ENCODE peak calls at places on chromosomes 13 and 19, in six cellular contexts. J, H, L, E, R and K are unnamed samples.

GRCh38 chr13:23986619-23987018 is 89.3 kb upstream of the C1QTNF9B start:
- DNase-seq in J (no peak), E (no peak), R (no peak), H (no peak), L (no peak), K (no peak)

GRCh38 chr13:109249780-109250528 is 536.4 kb downstream of the IRS2 start:
- DNase-seq in R (no peak), E (no peak), L (no peak), J (no peak), H (no peak), K (no peak)

GRCh38 chr19:13959962-13960862 is 7.9 kb downstream of the DCAF15 start:
- DNase-seq in E (peak; percentile 66), L (no peak), R (no peak), J (peak; percentile 84), H (peak; percentile 73), K (no peak)

GRCh38 chr13:62933809-62934208 is 1518.2 kb upstream of the PCDH20 start:
- DNase-seq in L (no peak), E (no peak), H (no peak), J (no peak), R (no peak), K (no peak)

GRCh38 chr13:89746554-89746953 is 1600.9 kb upstream of the MIR17HG start:
- DNase-seq in J (no peak), E (no peak), L (no peak), R (no peak), H (no peak), K (no peak)

GRCh38 chr13:41577437-41577836 is 120.1 kb downstream of the RGCC start:
- DNase-seq in H (no peak), E (no peak), J (no peak), R (no peak), L (no peak), K (peak; percentile 8)

GRCh38 chr19:10836478-10837325 is 690 bp upstream of the TMED1 start:
- DNase-seq in E (peak; percentile 87), H (no peak), L (no peak), J (no peak), R (no peak), K (peak; percentile 91)

GRCh38 chr13:32940601-32941000 is 75.6 kb upstream of the KL start:
- DNase-seq in J (peak; percentile 60), E (no peak), R (no peak), H (no peak), L (no peak), K (no peak)

GRCh38 chr13:114096811-114097503 is 35.5 kb downstream of the RASA3 start:
- DNase-seq in E (no peak), H (no peak), R (no peak), L (no peak), J (peak; percentile 59), K (peak; percentile 76)

GRCh38 chr13:30103161-30103858 is 204.0 kb downstream of the KATNAL1 start:
- DNase-seq in R (no peak), E (no peak), H (no peak), L (no peak), J (no peak), K (peak; percentile 56)

GRCh38 chr19:37079238-37079637 is 1.0 kb downstream of the ZNF420 start:
- DNase-seq in R (no peak), E (no peak), J (no peak), H (no peak), L (no peak), K (peak; percentile 4)

GRCh38 chr13:41916173-41916954 is 44.5 kb downstream of the VWA8 start:
- DNase-seq in R (peak; percentile 89), H (no peak), E (peak; percentile 18), J (no peak), L (no peak), K (peak; percentile 7)

GRCh38 chr13:32029684-32030083 is 1.9 kb upstream of the FRY start:
- DNase-seq in L (no peak), R (no peak), H (no peak), J (no peak), E (no peak), K (no peak)

GRCh38 chr19:14318873-14319272 is 62.4 kb upstream of the ADGRE5 start:
- DNase-seq in L (no peak), J (peak; percentile 64), H (peak; percentile 80), R (no peak), E (peak; percentile 77), K (no peak)

GRCh38 chr19:18879579-18880373 is 16.2 kb downstream of the CERS1 start:
- DNase-seq in H (peak; percentile 84), E (peak; percentile 96), L (no peak), J (peak; percentile 88), R (no peak), K (no peak)

GRCh38 chr19:52748336-52748950 is 13.6 kb upstream of the ZNF611 start:
- DNase-seq in E (no peak), H (no peak), R (peak; percentile 4), L (peak; percentile 35), J (peak; percentile 35), K (no peak)

GRCh38 chr13:73365240-73365639 is 306.4 kb downstream of the KLF5 start:
- DNase-seq in R (no peak), E (no peak), H (no peak), J (no peak), L (no peak), K (no peak)

GRCh38 chr13:98184796-98185195 is 7.7 kb upstream of the RNF113B start:
- DNase-seq in E (no peak), H (no peak), J (no peak), R (no peak), L (no peak), K (no peak)

GRCh38 chr13:73677041-73677589 is 457.1 kb downstream of the KLF12 start:
- DNase-seq in E (no peak), R (no peak), L (no peak), J (no peak), H (no peak), K (no peak)

GRCh38 chr19:11496391-11497163 is 9.1 kb downstream of the ZNF653 start:
- DNase-seq in R (no peak), L (peak; percentile 62), E (peak; percentile 88), H (peak; percentile 96), J (peak; percentile 88), K (peak; percentile 72)

GRCh38 chr19:41753936-41754529 is 1.3 kb upstream of the CEACAM6 start:
- DNase-seq in E (peak; percentile 24), H (peak; percentile 79), L (peak; percentile 14), J (peak; percentile 49), R (no peak), K (peak; percentile 80)

GRCh38 chr19:40799558-40800338 is 757 bp downstream of the EGLN2 start:
- DNase-seq in H (peak; percentile 73), L (no peak), E (peak; percentile 64), J (peak; percentile 69), R (no peak), K (no peak)

GRCh38 chr19:48249502-48250014 is 6.2 kb downstream of the CARD8 start:
- DNase-seq in H (no peak), E (no peak), J (no peak), R (peak; percentile 78), L (no peak), K (peak; percentile 92)

GRCh38 chr13:64924401-64924800 is 2305.7 kb downstream of the PCDH9 start:
- DNase-seq in H (no peak), L (no peak), E (no peak), J (no peak), R (no peak), K (no peak)

GRCh38 chr19:31408460-31409124 is 59.4 kb upstream of the TSHZ3 start:
- DNase-seq in R (no peak), J (no peak), H (no peak), L (no peak), E (no peak), K (peak; percentile 71)

GRCh38 chr13:76048675-76049396 is 412.7 kb downstream of the LMO7 start:
- DNase-seq in E (no peak), R (no peak), H (no peak), L (no peak), J (no peak), K (no peak)

GRCh38 chr13:76049397-76049746 is 413.2 kb downstream of the LMO7 start:
- DNase-seq in H (no peak), E (no peak), L (no peak), R (no peak), J (no peak), K (no peak)

GRCh38 chr13:76048126-76048525 is 412.0 kb downstream of the LMO7 start:
- DNase-seq in H (no peak), R (no peak), J (no peak), L (no peak), E (no peak), K (no peak)

GRCh38 chr13:76038920-76039716 is 403.0 kb downstream of the LMO7 start:
- DNase-seq in H (no peak), J (no peak), R (no peak), L (no peak), E (no peak), K (no peak)

GRCh38 chr13:76043882-76044281 is 407.8 kb downstream of the LMO7 start:
- DNase-seq in E (no peak), R (no peak), J (no peak), H (no peak), L (no peak), K (no peak)
- TF ChIP-seq GABPA in E (no peak), R (no peak), J (no peak), H (no peak), L (no peak), K (no peak)

GRCh38 chr19:56837004-56837403 is 3.5 kb downstream of the PEG3 start:
- DNase-seq in J (peak; percentile 10), E (no peak), R (no peak), H (no peak), L (peak; percentile 37), K (peak; percentile 6)
- H3K27ac ChIP-seq in J (no peak overlapping the region), E (no peak overlapping the region), R (no peak overlapping the region), H (no peak overlapping the region), L (peak overlapping the region; percentile 47), K (peak overlapping the region; percentile 83)

DNA sequence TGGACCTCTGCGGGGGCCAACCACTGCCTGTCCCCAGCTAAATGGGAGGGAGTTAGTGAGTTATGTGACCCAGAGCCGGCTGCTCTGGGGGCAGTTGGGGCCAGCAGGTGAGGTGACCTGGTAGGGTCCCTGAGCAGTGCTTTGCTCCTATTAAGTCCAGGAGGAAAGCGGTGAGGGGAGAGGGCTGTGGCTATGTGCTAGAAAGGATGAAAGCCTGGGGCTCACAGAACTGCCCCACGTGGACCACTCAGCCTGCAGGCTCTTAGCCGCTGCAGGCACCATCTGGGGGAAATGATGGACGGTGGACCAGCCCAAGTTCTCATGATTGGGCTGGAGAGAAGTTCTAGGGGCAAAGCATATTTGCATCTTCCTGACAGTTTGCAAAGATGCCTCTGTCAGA is 67.6 kb upstream of the ZNF536 start:
- DNase-seq in L (no peak), E (no peak), R (no peak), J (no peak), H (no peak), K (no peak)
- H3K27me3 ChIP-seq in L (peaks cover 12% of the 10 kb centered on the region), E (peaks cover 6% of the 10 kb centered on the region), R (no peaks in the 10 kb centered on the region), J (no peaks in the 10 kb centered on the region), H (no peaks in the 10 kb centered on the region), K (no peaks in the 10 kb centered on the region)

DNA sequence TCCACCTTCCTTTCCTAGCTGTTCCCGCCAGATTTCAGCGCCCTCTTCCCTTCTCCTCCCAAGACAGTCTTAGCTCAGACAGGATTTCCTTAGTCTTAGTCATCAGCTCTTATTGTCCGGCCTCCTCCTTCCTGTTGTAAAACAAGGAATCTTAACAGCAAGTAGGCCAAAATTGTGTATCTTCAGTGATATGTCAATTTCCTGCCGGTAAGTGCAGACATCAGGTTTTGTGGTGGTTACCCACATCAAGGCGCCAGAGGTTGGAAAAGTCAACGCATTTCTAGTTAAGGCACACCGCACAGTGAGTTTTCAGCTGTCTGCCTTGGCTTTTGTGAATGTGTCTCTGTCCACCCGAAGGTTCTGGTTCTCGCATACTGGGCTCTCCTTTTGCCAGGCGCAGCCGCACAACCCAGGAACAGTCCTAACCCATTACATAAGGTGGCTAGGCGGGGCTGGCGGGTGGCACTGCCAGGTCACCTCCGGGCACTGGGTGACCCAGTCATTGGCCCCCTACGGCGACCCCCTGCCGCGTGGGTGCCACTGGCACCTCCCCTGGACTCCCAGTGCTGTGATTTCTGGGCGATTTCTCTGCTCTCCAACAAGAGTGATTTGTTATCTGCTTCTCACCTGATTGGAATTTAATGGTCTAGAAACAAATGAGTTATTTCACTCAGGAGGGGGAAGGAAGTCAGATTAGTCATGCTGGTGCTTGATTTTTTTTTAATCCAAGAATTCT is 12.9 kb downstream of the COL4A2 start:
- DNase-seq in H (no peak), J (no peak), E (no peak), L (no peak), R (no peak), K (no peak)
- TF ChIP-seq GABPA in H (no peak), J (peak; percentile 19), E (no peak), L (no peak), R (no peak), K (no peak)